ENCODE peak calls at places on chromosome 6, in ten cellular contexts. X, G, Z, T, Q, U, O, H, I and R are unnamed samples.

GRCh38 chr6:15990179-15990578 is 138.7 kb upstream of the MYLIP start:
- DNase-seq in X (no peak), G (no peak), Z (no peak), T (no peak), Q (no peak), U (no peak), O (no peak), H (no peak), I (no peak), R (no peak)

GRCh38 chr6:108254436-108255410 is 6.1 kb downstream of the SNX3 start:
- DNase-seq in X (no peak), G (no peak), Z (no peak), T (no peak), Q (no peak), U (no peak), O (no peak), H (no peak), I (no peak), R (no peak)

GRCh38 chr6:34610819-34611477 is 54.8 kb upstream of the SPDEF start:
- DNase-seq in X (no peak), G (peak), Z (peak), T (peak), Q (peak), U (no peak), O (no peak), H (peak), I (peak), R (peak)

GRCh38 chr6:123338394-123338793 is 298.4 kb downstream of the TRDN start:
- DNase-seq in X (no peak), G (no peak), Z (no peak), T (no peak), Q (no peak), U (no peak), O (no peak), H (no peak), I (no peak), R (no peak)

GRCh38 chr6:36659271-36659670 is 19.2 kb upstream of the CDKN1A start:
- DNase-seq in X (no peak), G (no peak), Z (no peak), T (peak), Q (no peak), U (no peak), O (no peak), H (peak), I (peak), R (peak)

GRCh38 chr6:136463796-136464542 is 86.3 kb downstream of the MAP7 start:
- DNase-seq in X (no peak), G (no peak), Z (no peak), T (no peak), Q (no peak), U (no peak), O (no peak), H (no peak), I (no peak), R (no peak)

GRCh38 chr6:168217216-168217879 is 102.2 kb downstream of the DACT2 start:
- DNase-seq in X (no peak), G (no peak), Z (no peak), T (no peak), Q (no peak), U (no peak), O (no peak), H (no peak), I (no peak), R (no peak)

GRCh38 chr6:159680104-159680503 is 12.9 kb downstream of the SOD2 start:
- DNase-seq in X (no peak), G (no peak), Z (no peak), T (no peak), Q (no peak), U (no peak), O (no peak), H (no peak), I (no peak), R (no peak)

GRCh38 chr6:54102239-54102638 is 9.0 kb upstream of the MLIP start:
- DNase-seq in X (no peak), G (no peak), Z (no peak), T (no peak), Q (no peak), U (no peak), O (no peak), H (no peak), I (no peak), R (no peak)

GRCh38 chr6:41780623-41781301 is at the start of gene PRICKLE4:
- DNase-seq in X (peak), G (no peak), Z (no peak), T (peak), Q (peak), U (peak), O (peak), H (peak), I (peak), R (no peak)

GRCh38 chr6:149897855-149898744 is at the start of gene RAET1E:
- DNase-seq in X (peak), G (no peak), Z (no peak), T (no peak), Q (no peak), U (no peak), O (no peak), H (no peak), I (no peak), R (no peak)

GRCh38 chr6:154703094-154703493 is 30.1 kb upstream of the SCAF8 start:
- DNase-seq in X (no peak), G (no peak), Z (no peak), T (no peak), Q (no peak), U (no peak), O (no peak), H (no peak), I (no peak), R (no peak)

GRCh38 chr6:166417285-166417691 is 34.5 kb upstream of the MPC1 start:
- DNase-seq in X (no peak), G (no peak), Z (no peak), T (no peak), Q (no peak), U (no peak), O (no peak), H (no peak), I (no peak), R (no peak)

GRCh38 chr6:150987855-150988484 is 122.5 kb downstream of the MTHFD1L start:
- DNase-seq in X (no peak), G (no peak), Z (no peak), T (no peak), Q (no peak), U (no peak), O (no peak), H (no peak), I (no peak), R (no peak)

GRCh38 chr6:150992279-150992678 is 126.8 kb downstream of the MTHFD1L start:
- DNase-seq in X (no peak), G (no peak), Z (no peak), T (no peak), Q (no peak), U (no peak), O (no peak), H (no peak), I (no peak), R (no peak)

GRCh38 chr6:150992682-150993081 is 127.2 kb downstream of the MTHFD1L start:
- DNase-seq in X (no peak), G (no peak), Z (no peak), T (no peak), Q (no peak), U (no peak), O (no peak), H (peak), I (no peak), R (peak)

GRCh38 chr6:150991487-150991886 is 126.0 kb downstream of the MTHFD1L start:
- DNase-seq in X (no peak), G (no peak), Z (no peak), T (no peak), Q (no peak), U (no peak), O (no peak), H (no peak), I (no peak), R (no peak)

DNA sequence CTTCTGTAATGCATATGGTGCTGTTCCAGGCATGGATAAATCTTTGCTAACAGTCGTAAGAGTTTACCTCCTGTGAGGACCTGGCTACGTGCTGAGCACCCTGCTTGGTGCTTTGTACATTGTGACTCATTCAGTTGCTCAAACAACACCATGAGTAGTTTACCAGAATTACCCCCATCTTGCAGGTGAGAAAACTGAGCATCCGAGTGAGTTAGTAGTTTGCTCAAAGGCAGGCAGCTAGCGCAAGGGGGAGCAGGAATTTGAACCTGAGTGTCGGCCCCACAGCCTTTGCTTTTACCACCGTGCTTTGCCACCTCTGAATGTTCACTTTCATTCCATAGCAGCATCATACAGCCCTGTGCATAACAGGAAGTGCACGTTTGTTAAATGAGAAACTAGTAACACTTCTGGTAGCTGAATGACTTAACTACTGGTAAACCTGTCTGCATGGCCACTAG is 121.9 kb downstream of the MTHFD1L start:
- DNase-seq in X (no peak), G (no peak), Z (no peak), T (no peak), Q (no peak), U (no peak), O (no peak), H (no peak), I (peak), R (no peak)
- TF ChIP-seq CTCF in X (no peak), G (no peak), Z (no peak), T (no peak), Q (no peak), U (no peak), O (no peak), H (no peak), I (no peak), R (no peak)

DNA sequence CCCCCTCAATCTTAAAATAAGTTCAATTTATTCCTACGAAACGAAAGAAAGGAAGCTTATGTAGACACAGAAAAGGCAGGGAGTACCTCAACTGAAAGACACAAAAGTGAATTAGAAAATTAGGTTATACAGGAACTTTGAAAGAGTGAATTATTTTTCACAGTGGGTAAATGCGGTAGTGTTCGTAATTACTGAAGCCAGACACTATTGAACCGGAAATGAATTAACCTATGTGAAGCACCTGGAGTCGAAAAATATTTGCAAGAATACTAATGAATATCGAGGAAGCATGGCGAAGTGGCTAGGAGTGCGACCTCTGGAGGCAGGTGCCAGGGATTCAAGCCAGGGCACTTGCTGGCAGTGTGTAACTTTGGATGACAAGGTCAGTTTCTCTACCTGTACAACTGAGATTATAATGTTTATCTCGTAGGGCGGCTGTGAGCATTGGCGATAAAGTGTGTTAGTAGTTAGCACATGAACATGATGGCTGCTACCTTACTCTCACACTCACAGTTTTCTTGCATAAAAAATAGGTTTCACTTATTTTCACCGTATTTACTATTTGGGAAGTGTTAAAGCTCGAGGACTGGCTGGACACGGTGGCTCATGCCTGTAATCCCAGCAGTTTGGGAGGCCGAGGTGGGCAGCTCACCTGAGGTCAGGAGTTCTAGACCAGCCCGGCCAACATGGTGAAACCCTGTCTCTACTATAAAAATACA is 542 bp upstream of the SLC18B1 start:
- DNase-seq in X (peak), G (peak), Z (no peak), T (peak), Q (peak), U (peak), O (peak), H (peak), I (peak), R (peak)
- TF ChIP-seq CTCF in X (peak), G (peak), Z (peak), T (peak), Q (peak), U (peak), O (peak), H (peak), I (peak), R (peak)

DNA sequence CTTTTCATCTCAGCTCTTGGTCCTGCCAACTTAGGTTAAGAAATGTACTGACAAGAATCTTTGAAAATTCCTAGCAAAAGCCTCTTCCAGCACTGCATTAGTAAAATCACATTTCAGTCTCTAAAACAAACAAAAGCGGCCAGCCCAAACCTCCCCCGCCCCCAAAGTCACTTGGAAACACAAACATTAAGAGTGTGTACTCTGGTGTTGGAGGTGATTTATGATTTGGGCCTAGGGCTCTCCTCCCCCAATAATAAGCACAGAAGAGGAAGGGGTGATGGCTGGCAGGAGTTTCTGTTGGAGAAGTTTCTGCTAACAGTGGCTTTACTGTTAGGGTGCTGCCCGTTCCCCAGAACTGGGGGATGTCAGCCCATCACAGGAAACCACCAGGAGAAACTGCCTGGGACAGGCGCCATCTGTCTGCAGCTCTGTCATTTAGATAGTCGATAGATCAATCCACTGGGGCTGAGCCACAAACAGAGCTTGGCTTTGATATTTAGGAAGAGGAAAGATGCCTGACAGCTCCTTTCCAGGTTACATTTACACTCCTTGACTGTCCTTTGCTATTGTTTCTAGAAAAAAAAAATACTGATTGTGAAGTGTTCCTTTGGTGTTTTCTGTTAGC is 199.5 kb downstream of the CD83 start:
- DNase-seq in X (no peak), G (no peak), Z (no peak), T (no peak), Q (no peak), U (peak), O (no peak), H (no peak), I (no peak), R (no peak)
- TF ChIP-seq CTCF in X (no peak), G (peak), Z (peak), T (no peak), Q (no peak), U (peak), O (no peak), H (no peak), I (peak), R (no peak)

GRCh38 chr6:139114741-139115140 is 20.1 kb upstream of the HECA start:
- DNase-seq in X (no peak), G (no peak), Z (no peak), T (no peak), Q (no peak), U (no peak), O (no peak), H (no peak), I (no peak), R (no peak)

GRCh38 chr6:139115980-139116758 is 18.7 kb upstream of the HECA start:
- DNase-seq in X (no peak), G (no peak), Z (no peak), T (no peak), Q (peak), U (no peak), O (no peak), H (no peak), I (no peak), R (no peak)

GRCh38 chr6:139112561-139112960 is 22.3 kb upstream of the HECA start:
- DNase-seq in X (no peak), G (no peak), Z (peak), T (peak), Q (peak), U (no peak), O (no peak), H (no peak), I (no peak), R (no peak)

GRCh38 chr6:139119553-139119952 is 15.3 kb upstream of the HECA start:
- DNase-seq in X (no peak), G (no peak), Z (no peak), T (no peak), Q (no peak), U (no peak), O (no peak), H (no peak), I (no peak), R (no peak)

DNA sequence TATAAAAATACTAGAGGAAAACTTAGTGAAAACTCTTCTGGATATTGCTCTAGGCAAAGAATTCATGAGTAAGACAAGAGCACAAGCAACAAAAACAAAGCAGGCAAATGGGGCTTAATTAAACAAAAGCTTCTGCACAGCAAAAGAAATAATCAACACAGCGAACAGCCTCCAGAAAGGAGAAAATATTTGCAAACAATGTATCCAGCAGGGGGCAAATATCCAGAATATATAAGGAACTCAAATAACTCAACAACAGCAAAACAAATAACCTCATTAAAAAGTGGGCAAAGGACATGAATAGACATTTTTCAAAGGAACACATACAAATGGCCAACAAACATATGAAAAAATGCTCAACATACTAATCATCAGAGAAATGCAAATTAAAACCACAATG is 17.1 kb upstream of the HECA start:
- DNase-seq in X (no peak), G (no peak), Z (no peak), T (no peak), Q (no peak), U (no peak), O (no peak), H (peak), I (peak), R (no peak)
- TF ChIP-seq CTCF in X (no peak), G (peak), Z (peak), T (no peak), Q (peak), U (no peak), O (peak), H (peak), I (no peak), R (peak)

DNA sequence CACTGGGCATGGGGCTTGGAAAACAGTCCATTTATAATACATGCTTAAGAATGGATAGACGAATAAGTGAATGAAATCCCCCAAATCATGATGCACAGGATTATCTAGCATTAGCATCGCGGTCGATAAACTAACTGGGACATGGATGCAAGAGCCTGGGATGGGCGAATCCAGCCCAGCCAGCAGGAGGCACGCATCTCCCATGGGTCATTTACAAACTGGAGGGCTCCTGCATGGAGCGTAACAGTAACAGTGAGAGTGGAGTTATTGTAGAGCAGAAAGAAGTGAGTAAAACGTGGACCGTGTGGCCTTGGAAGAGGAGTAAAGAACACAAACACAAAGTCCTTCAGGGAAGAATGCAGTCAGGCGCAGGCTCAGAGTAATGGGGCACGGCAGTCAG is 136.5 kb downstream of the AGPAT4 start:
- DNase-seq in X (no peak), G (no peak), Z (no peak), T (no peak), Q (no peak), U (no peak), O (no peak), H (no peak), I (no peak), R (no peak)
- TF ChIP-seq CTCF in X (no peak), G (peak), Z (no peak), T (no peak), Q (no peak), U (no peak), O (no peak), H (no peak), I (no peak), R (no peak)

DNA sequence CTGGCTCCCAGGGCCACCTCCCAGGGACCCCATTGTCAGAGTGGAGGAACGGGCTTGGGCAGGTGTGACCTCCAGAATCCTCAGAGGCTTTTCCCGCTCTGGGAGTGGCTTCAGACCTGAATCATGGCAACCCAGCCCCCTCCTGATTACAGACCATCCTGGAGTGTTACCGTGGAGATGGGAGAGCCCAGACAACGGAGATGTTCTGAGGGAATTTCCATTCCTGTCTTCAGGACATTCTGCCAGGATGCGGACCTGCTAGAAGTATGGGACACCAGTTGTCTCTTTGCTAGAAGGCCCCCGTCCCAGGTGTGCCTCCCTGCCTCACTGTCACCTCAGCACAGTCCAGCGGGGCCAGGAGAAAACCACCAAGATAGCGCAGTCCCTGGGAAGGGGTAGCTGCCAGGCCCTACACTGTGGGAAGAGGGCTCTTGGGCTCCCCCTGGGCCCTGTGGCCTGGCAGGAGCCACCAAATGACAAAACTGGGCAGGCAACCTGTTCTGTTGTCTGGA is 109.9 kb downstream of the PSMB1 start:
- DNase-seq in X (no peak), G (no peak), Z (no peak), T (no peak), Q (no peak), U (no peak), O (no peak), H (no peak), I (no peak), R (no peak)
- TF ChIP-seq CTCF in X (no peak), G (peak), Z (peak), T (no peak), Q (no peak), U (no peak), O (no peak), H (no peak), I (peak), R (no peak)

GRCh38 chr6:100573169-100573568 is 108.4 kb upstream of the SIM1 start:
- DNase-seq in X (no peak), G (peak), Z (peak), T (peak), Q (no peak), U (no peak), O (peak), H (peak), I (peak), R (peak)
- TF ChIP-seq CTCF in X (no peak), G (peak), Z (peak), T (peak), Q (peak), U (peak), O (peak), H (peak), I (peak), R (peak)